ENCODE peak calls at places on chromosome 16, in six cellular contexts. V is colonic mucosa, S is endothelial cell of umbilical vein, T is fibroblast of lung, D is MM.1S, L is tibial artery. C is an unnamed sample. For H3K36me3 and H3K27me3, the result is how much of the 10 kb centered on the place peaks cover.

GRCh38 chr16:24539850-24540484 is 601 bp downstream of the RBBP6 start:
- DNase-seq in T (peak), L (peak), D (peak), S (peak), V (peak), C (peak)

GRCh38 chr16:12426122-12426521 is 377.6 kb downstream of the CPPED1 start:
- DNase-seq in S (no peak), V (no peak), T (peak), D (no peak), L (no peak), C (no peak)

GRCh38 chr16:19084139-19084538 is 16.7 kb downstream of the COQ7 start:
- DNase-seq in L (no peak), V (no peak), T (no peak), D (no peak), S (no peak), C (no peak)

GRCh38 chr16:4085405-4085970 is 30.8 kb downstream of the ADCY9 start:
- DNase-seq in V (no peak), L (no peak), T (no peak), S (no peak), D (no peak), C (no peak)

GRCh38 chr16:17125671-17126070 is 345.1 kb downstream of the XYLT1 start:
- DNase-seq in S (no peak), L (no peak), T (no peak), D (no peak), V (no peak), C (peak)

GRCh38 chr16:75044800-75045361 is 46.1 kb downstream of the ZNRF1 start:
- DNase-seq in L (peak), T (peak), S (no peak), D (no peak), V (no peak), C (peak)

GRCh38 chr16:84087461-84088151 is 29.1 kb downstream of the MBTPS1 start:
- DNase-seq in V (no peak), L (no peak), S (no peak), T (no peak), D (peak), C (no peak)

GRCh38 chr16:74758801-74759200 is 15.8 kb downstream of the FA2H start:
- DNase-seq in V (no peak), D (no peak), S (no peak), T (no peak), L (no peak), C (no peak)

GRCh38 chr16:11535494-11535893 is 51.2 kb downstream of the LITAF start:
- DNase-seq in L (no peak), T (no peak), S (no peak), D (no peak), V (no peak), C (peak)

GRCh38 chr16:76278976-76279375 is 1.8 kb downstream of the CNTNAP4 start:
- DNase-seq in T (peak), D (peak), V (no peak), S (no peak), L (no peak), C (no peak)

GRCh38 chr16:83458612-83459011 is 349.2 kb upstream of the HSBP1 start:
- DNase-seq in D (peak), V (no peak), T (peak), S (no peak), L (no peak), C (peak)

GRCh38 chr16:23359092-23359760 is 57.1 kb downstream of the SCNN1B start:
- DNase-seq in V (no peak), D (no peak), T (no peak), S (peak), L (peak), C (no peak)

GRCh38 chr16:1500465-1501150 is 7.4 kb downstream of the TELO2 start:
- DNase-seq in S (no peak), V (no peak), T (no peak), D (no peak), L (no peak), C (no peak)

GRCh38 chr16:12199524-12199923 is 223.0 kb downstream of the SNX29 start:
- DNase-seq in S (no peak), D (no peak), V (no peak), L (no peak), T (no peak), C (no peak)

GRCh38 chr16:71762186-71762585 is 37.7 kb upstream of the PHLPP2 start:
- DNase-seq in S (no peak), D (no peak), V (no peak), T (no peak), L (no peak), C (no peak)

GRCh38 chr16:72191551-72191950 is 19.6 kb upstream of the PMFBP1 start:
- DNase-seq in S (no peak), T (no peak), L (no peak), V (no peak), D (no peak), C (no peak)

GRCh38 chr16:65409505-65409904 is 287.6 kb upstream of the CDH11 start:
- DNase-seq in L (no peak), T (no peak), V (no peak), S (peak), D (no peak), C (no peak)

GRCh38 chr16:4136229-4136813 is 20.1 kb upstream of the ADCY9 start:
- DNase-seq in L (no peak), T (no peak), S (no peak), D (no peak), V (peak), C (no peak)

GRCh38 chr16:7086842-7087616 is 245.6 kb upstream of the RBFOX1 start:
- DNase-seq in D (no peak), S (no peak), V (peak), L (no peak), T (no peak), C (peak)

GRCh38 chr16:22970191-22970845 is 156.4 kb downstream of the HS3ST2 start:
- DNase-seq in D (no peak), V (no peak), L (no peak), S (no peak), T (no peak), C (no peak)

GRCh38 chr16:471353-472198 is 46.1 kb downstream of the RAB11FIP3 start:
- DNase-seq in V (no peak), D (no peak), S (no peak), L (no peak), T (peak), C (peak)

GRCh38 chr16:85616608-85617311 is 3.6 kb downstream of the GSE1 start:
- DNase-seq in S (no peak), T (no peak), L (no peak), D (no peak), V (peak), C (no peak)
- H3K4me3 ChIP-seq in S (no peak), T (no peak), L (no peak), D (no peak), V (no peak), C (no peak)

GRCh38 chr16:9092963-9093477 is 1.6 kb downstream of the HAPSTR1 start:
- DNase-seq in T (no peak), V (peak), S (peak), L (peak), D (peak), C (no peak)
- H3K36me3 ChIP-seq in T (under half), V (under half), S (under half), L (under half), D (under half), C (half or more)

GRCh38 chr16:55439101-55439690 is 39.8 kb upstream of the MMP2 start:
- DNase-seq in L (no peak), V (no peak), T (no peak), D (no peak), S (no peak), C (no peak)
- H3K27me3 ChIP-seq in L (under half), V (under half), T (under half), D (under half), S (under half), C (under half)

GRCh38 chr16:86507173-86508027 is 2.9 kb upstream of the FOXF1 start:
- DNase-seq in V (no peak), T (peak), S (no peak), L (no peak), D (no peak), C (peak)
- H3K4me3 ChIP-seq in V (peak), T (peak), S (no peak), L (no peak), D (no peak), C (peak)